ENCODE peak calls at places on chromosome 1, in five cellular contexts. One of them, this sample, is unnamed.
A peak's percentile ranks its signal among the peaks of the same experiment; 100 is the strongest.

GRCh38 chr1:163072658-163073057 is 3.5 kb downstream of the RGS4 start:
- DNase-seq in posterior cingulate gyrus: no peak
- DNase-seq in stimulated activated CD8-positive, alpha-beta memory T cell treated with anti-CD3 and anti-CD28 coated beads, Interleukin-2, amount 100 ng/mL, for 48 hours: no peak
- DNase-seq in activated CD8-positive, alpha-beta memory T cell treated with anti-CD3 and anti-CD28 coated beads, Interleukin-2, amount 10 ng/mL, durations not matched to agents 7 days and 5 days: no peak
- DNase-seq in cardiac muscle cell: no peak
- DNase-seq in this sample: no peak

GRCh38 chr1:6594977-6595740 is 7.5 kb downstream of the KLHL21 start:
- DNase-seq in posterior cingulate gyrus: no peak
- DNase-seq in stimulated activated CD8-positive, alpha-beta memory T cell treated with anti-CD3 and anti-CD28 coated beads, Interleukin-2, amount 100 ng/mL, for 48 hours: no peak
- DNase-seq in activated CD8-positive, alpha-beta memory T cell treated with anti-CD3 and anti-CD28 coated beads, Interleukin-2, amount 10 ng/mL, durations not matched to agents 7 days and 5 days: no peak
- DNase-seq in cardiac muscle cell: no peak
- DNase-seq in this sample: no peak

GRCh38 chr1:202643397-202644218 is 66.6 kb downstream of the SYT2 start:
- DNase-seq in posterior cingulate gyrus: no peak
- DNase-seq in stimulated activated CD8-positive, alpha-beta memory T cell treated with anti-CD3 and anti-CD28 coated beads, Interleukin-2, amount 100 ng/mL, for 48 hours: no peak
- DNase-seq in activated CD8-positive, alpha-beta memory T cell treated with anti-CD3 and anti-CD28 coated beads, Interleukin-2, amount 10 ng/mL, durations not matched to agents 7 days and 5 days: no peak
- DNase-seq in cardiac muscle cell: no peak
- DNase-seq in this sample: peak; percentile 35

GRCh38 chr1:40032240-40032891 is 8.2 kb upstream of the CAP1 start:
- DNase-seq in posterior cingulate gyrus: peak; percentile 89
- DNase-seq in stimulated activated CD8-positive, alpha-beta memory T cell treated with anti-CD3 and anti-CD28 coated beads, Interleukin-2, amount 100 ng/mL, for 48 hours: no peak
- DNase-seq in activated CD8-positive, alpha-beta memory T cell treated with anti-CD3 and anti-CD28 coated beads, Interleukin-2, amount 10 ng/mL, durations not matched to agents 7 days and 5 days: peak; percentile 68
- DNase-seq in cardiac muscle cell: peak; percentile 81
- DNase-seq in this sample: no peak

GRCh38 chr1:226784081-226785049 is 45.3 kb upstream of the ITPKB start:
- DNase-seq in posterior cingulate gyrus: no peak
- DNase-seq in stimulated activated CD8-positive, alpha-beta memory T cell treated with anti-CD3 and anti-CD28 coated beads, Interleukin-2, amount 100 ng/mL, for 48 hours: no peak
- DNase-seq in activated CD8-positive, alpha-beta memory T cell treated with anti-CD3 and anti-CD28 coated beads, Interleukin-2, amount 10 ng/mL, durations not matched to agents 7 days and 5 days: no peak
- DNase-seq in cardiac muscle cell: peak; percentile 19
- DNase-seq in this sample: no peak

GRCh38 chr1:234240680-234241079 is 132.6 kb upstream of the COA6 start:
- DNase-seq in posterior cingulate gyrus: no peak
- DNase-seq in stimulated activated CD8-positive, alpha-beta memory T cell treated with anti-CD3 and anti-CD28 coated beads, Interleukin-2, amount 100 ng/mL, for 48 hours: no peak
- DNase-seq in activated CD8-positive, alpha-beta memory T cell treated with anti-CD3 and anti-CD28 coated beads, Interleukin-2, amount 10 ng/mL, durations not matched to agents 7 days and 5 days: peak; percentile 15
- DNase-seq in cardiac muscle cell: no peak
- DNase-seq in this sample: no peak

GRCh38 chr1:6473974-6474814 is 8.2 kb upstream of the TNFRSF25 start:
- DNase-seq in posterior cingulate gyrus: peak; percentile 73
- DNase-seq in stimulated activated CD8-positive, alpha-beta memory T cell treated with anti-CD3 and anti-CD28 coated beads, Interleukin-2, amount 100 ng/mL, for 48 hours: no peak
- DNase-seq in activated CD8-positive, alpha-beta memory T cell treated with anti-CD3 and anti-CD28 coated beads, Interleukin-2, amount 10 ng/mL, durations not matched to agents 7 days and 5 days: no peak
- DNase-seq in cardiac muscle cell: no peak
- DNase-seq in this sample: no peak

GRCh38 chr1:243393093-243393492 is 137.3 kb downstream of the SDCCAG8 start:
- DNase-seq in posterior cingulate gyrus: peak; percentile 49
- DNase-seq in stimulated activated CD8-positive, alpha-beta memory T cell treated with anti-CD3 and anti-CD28 coated beads, Interleukin-2, amount 100 ng/mL, for 48 hours: no peak
- DNase-seq in activated CD8-positive, alpha-beta memory T cell treated with anti-CD3 and anti-CD28 coated beads, Interleukin-2, amount 10 ng/mL, durations not matched to agents 7 days and 5 days: no peak
- DNase-seq in cardiac muscle cell: no peak
- DNase-seq in this sample: no peak

GRCh38 chr1:2241820-2242219 is 13.7 kb downstream of the SKI start:
- DNase-seq in posterior cingulate gyrus: peak; percentile 59
- DNase-seq in stimulated activated CD8-positive, alpha-beta memory T cell treated with anti-CD3 and anti-CD28 coated beads, Interleukin-2, amount 100 ng/mL, for 48 hours: no peak
- DNase-seq in activated CD8-positive, alpha-beta memory T cell treated with anti-CD3 and anti-CD28 coated beads, Interleukin-2, amount 10 ng/mL, durations not matched to agents 7 days and 5 days: no peak
- DNase-seq in cardiac muscle cell: no peak
- DNase-seq in this sample: no peak

GRCh38 chr1:33231166-33231565 is 25.1 kb upstream of the ZNF362 start:
- DNase-seq in posterior cingulate gyrus: no peak
- DNase-seq in stimulated activated CD8-positive, alpha-beta memory T cell treated with anti-CD3 and anti-CD28 coated beads, Interleukin-2, amount 100 ng/mL, for 48 hours: no peak
- DNase-seq in activated CD8-positive, alpha-beta memory T cell treated with anti-CD3 and anti-CD28 coated beads, Interleukin-2, amount 10 ng/mL, durations not matched to agents 7 days and 5 days: no peak
- DNase-seq in cardiac muscle cell: no peak
- DNase-seq in this sample: no peak

GRCh38 chr1:59316497-59317128 is 19.7 kb downstream of the FGGY start:
- DNase-seq in posterior cingulate gyrus: no peak
- DNase-seq in stimulated activated CD8-positive, alpha-beta memory T cell treated with anti-CD3 and anti-CD28 coated beads, Interleukin-2, amount 100 ng/mL, for 48 hours: no peak
- DNase-seq in activated CD8-positive, alpha-beta memory T cell treated with anti-CD3 and anti-CD28 coated beads, Interleukin-2, amount 10 ng/mL, durations not matched to agents 7 days and 5 days: peak; percentile 69
- DNase-seq in cardiac muscle cell: peak; percentile 46
- DNase-seq in this sample: no peak

GRCh38 chr1:180150982-180151381 is 3.7 kb upstream of the QSOX1 start:
- DNase-seq in posterior cingulate gyrus: no peak
- DNase-seq in stimulated activated CD8-positive, alpha-beta memory T cell treated with anti-CD3 and anti-CD28 coated beads, Interleukin-2, amount 100 ng/mL, for 48 hours: no peak
- DNase-seq in activated CD8-positive, alpha-beta memory T cell treated with anti-CD3 and anti-CD28 coated beads, Interleukin-2, amount 10 ng/mL, durations not matched to agents 7 days and 5 days: no peak
- DNase-seq in cardiac muscle cell: peak; percentile 86
- DNase-seq in this sample: no peak

GRCh38 chr1:7621334-7622219 is 149.5 kb upstream of the VAMP3 start:
- DNase-seq in posterior cingulate gyrus: peak; percentile 66
- DNase-seq in stimulated activated CD8-positive, alpha-beta memory T cell treated with anti-CD3 and anti-CD28 coated beads, Interleukin-2, amount 100 ng/mL, for 48 hours: no peak
- DNase-seq in activated CD8-positive, alpha-beta memory T cell treated with anti-CD3 and anti-CD28 coated beads, Interleukin-2, amount 10 ng/mL, durations not matched to agents 7 days and 5 days: no peak
- DNase-seq in cardiac muscle cell: peak; percentile 18
- DNase-seq in this sample: no peak

GRCh38 chr1:115457295-115457694 is 119.2 kb upstream of the NGF start:
- DNase-seq in posterior cingulate gyrus: no peak
- DNase-seq in stimulated activated CD8-positive, alpha-beta memory T cell treated with anti-CD3 and anti-CD28 coated beads, Interleukin-2, amount 100 ng/mL, for 48 hours: no peak
- DNase-seq in activated CD8-positive, alpha-beta memory T cell treated with anti-CD3 and anti-CD28 coated beads, Interleukin-2, amount 10 ng/mL, durations not matched to agents 7 days and 5 days: no peak
- DNase-seq in cardiac muscle cell: peak; percentile 19
- DNase-seq in this sample: no peak

GRCh38 chr1:112114540-112114939 is 125.1 kb upstream of the KCND3 start:
- DNase-seq in posterior cingulate gyrus: no peak
- DNase-seq in stimulated activated CD8-positive, alpha-beta memory T cell treated with anti-CD3 and anti-CD28 coated beads, Interleukin-2, amount 100 ng/mL, for 48 hours: no peak
- DNase-seq in activated CD8-positive, alpha-beta memory T cell treated with anti-CD3 and anti-CD28 coated beads, Interleukin-2, amount 10 ng/mL, durations not matched to agents 7 days and 5 days: no peak
- DNase-seq in cardiac muscle cell: no peak
- DNase-seq in this sample: no peak

GRCh38 chr1:234604726-234605492 is 5.1 kb downstream of the IRF2BP2 start:
- DNase-seq in posterior cingulate gyrus: no peak
- DNase-seq in stimulated activated CD8-positive, alpha-beta memory T cell treated with anti-CD3 and anti-CD28 coated beads, Interleukin-2, amount 100 ng/mL, for 48 hours: no peak
- DNase-seq in activated CD8-positive, alpha-beta memory T cell treated with anti-CD3 and anti-CD28 coated beads, Interleukin-2, amount 10 ng/mL, durations not matched to agents 7 days and 5 days: no peak
- DNase-seq in cardiac muscle cell: peak; percentile 59
- DNase-seq in this sample: no peak